ENCODE peak calls at places on chromosomes 12 and 14, in ten cellular contexts. T, D, B, U, W, Z, S, O, Y and H are unnamed samples.

GRCh38 chr14:79040742-79041249 is 870.6 kb downstream of the NRXN3 start:
- DNase-seq in T (no peak), D (no peak), B (no peak), U (no peak), W (no peak), Z (no peak), S (no peak), O (no peak), Y (no peak), H (no peak)

GRCh38 chr12:2397356-2398045 is 344.7 kb downstream of the CACNA1C start:
- DNase-seq in T (no peak), D (no peak), B (peak), U (peak), W (no peak), Z (no peak), S (no peak), O (no peak), Y (no peak), H (no peak)

GRCh38 chr12:75690556-75690955 is 179.1 kb upstream of the KRR1 start:
- DNase-seq in T (peak), D (no peak), B (no peak), U (no peak), W (no peak), Z (no peak), S (no peak), O (no peak), Y (no peak), H (no peak)

GRCh38 chr14:71607056-71607455 is 325.2 kb upstream of the RGS6 start:
- DNase-seq in T (no peak), D (no peak), B (no peak), U (no peak), W (no peak), Z (no peak), S (no peak), O (no peak), Y (no peak), H (no peak)

GRCh38 chr12:110102255-110102654 is 21.9 kb upstream of the IFT81 start:
- DNase-seq in T (peak), D (peak), B (peak), U (peak), W (no peak), Z (peak), S (no peak), O (peak), Y (no peak), H (peak)

GRCh38 chr12:40745386-40745785 is 53.1 kb downstream of the CNTN1 start:
- DNase-seq in T (peak), D (no peak), B (peak), U (no peak), W (no peak), Z (no peak), S (no peak), O (no peak), Y (no peak), H (peak)

GRCh38 chr12:91874086-91874865 is 271.4 kb downstream of the BTG1 start:
- DNase-seq in T (no peak), D (no peak), B (no peak), U (no peak), W (no peak), Z (no peak), S (no peak), O (no peak), Y (no peak), H (no peak)

GRCh38 chr14:72847721-72848120 is 46.2 kb downstream of the DPF3 start:
- DNase-seq in T (peak), D (no peak), B (peak), U (no peak), W (no peak), Z (no peak), S (no peak), O (no peak), Y (no peak), H (no peak)

GRCh38 chr14:49615776-49616175 is 4.7 kb downstream of the RPL36AL start:
- DNase-seq in T (no peak), D (no peak), B (no peak), U (no peak), W (no peak), Z (no peak), S (no peak), O (no peak), Y (no peak), H (no peak)

GRCh38 chr12:13278249-13278787 is 81.8 kb downstream of the EMP1 start:
- DNase-seq in T (peak), D (peak), B (peak), U (peak), W (peak), Z (peak), S (peak), O (peak), Y (peak), H (peak)

GRCh38 chr14:94079891-94080605 is 954 bp downstream of the DDX24 start:
- DNase-seq in T (no peak), D (peak), B (no peak), U (no peak), W (no peak), Z (no peak), S (no peak), O (peak), Y (no peak), H (peak)

GRCh38 chr12:78887008-78887407 is 22.4 kb downstream of the SYT1 start:
- DNase-seq in T (peak), D (no peak), B (peak), U (no peak), W (no peak), Z (no peak), S (no peak), O (no peak), Y (no peak), H (peak)

GRCh38 chr12:124277394-124278222 is 17.3 kb upstream of the RFLNA start:
- DNase-seq in T (peak), D (no peak), B (no peak), U (peak), W (no peak), Z (no peak), S (no peak), O (no peak), Y (no peak), H (no peak)

GRCh38 chr12:131471271-131471905 is 239.5 kb upstream of the SFSWAP start:
- DNase-seq in T (no peak), D (no peak), B (no peak), U (no peak), W (no peak), Z (no peak), S (no peak), O (no peak), Y (no peak), H (no peak)

GRCh38 chr12:80490329-80490728 is 46.3 kb downstream of the PTPRQ start:
- DNase-seq in T (no peak), D (no peak), B (no peak), U (no peak), W (no peak), Z (no peak), S (no peak), O (no peak), Y (no peak), H (no peak)

GRCh38 chr14:35374273-35374681 is 30.3 kb downstream of the NFKBIA start:
- DNase-seq in T (peak), D (no peak), B (peak), U (peak), W (peak), Z (no peak), S (no peak), O (peak), Y (no peak), H (no peak)

GRCh38 chr12:79547735-79548347 is 142.9 kb downstream of the PAWR start:
- DNase-seq in T (peak), D (peak), B (peak), U (peak), W (no peak), Z (no peak), S (no peak), O (peak), Y (no peak), H (peak)

GRCh38 chr12:56469007-56469930 is 891 bp downstream of the SPRYD4 start:
- DNase-seq in T (no peak), D (no peak), B (no peak), U (peak), W (no peak), Z (peak), S (no peak), O (no peak), Y (peak), H (no peak)

GRCh38 chr12:95787274-95787814 is 3.2 kb downstream of the NTN4 start:
- DNase-seq in T (no peak), D (no peak), B (no peak), U (no peak), W (no peak), Z (no peak), S (no peak), O (no peak), Y (no peak), H (no peak)

GRCh38 chr12:27003421-27004311 is 10.5 kb downstream of the TM7SF3 start:
- DNase-seq in T (no peak), D (peak), B (no peak), U (no peak), W (no peak), Z (no peak), S (no peak), O (no peak), Y (no peak), H (no peak)

GRCh38 chr14:20415723-20416622 is 2.7 kb upstream of the TEP1 start:
- DNase-seq in T (peak), D (peak), B (peak), U (peak), W (no peak), Z (peak), S (no peak), O (peak), Y (no peak), H (peak)

GRCh38 chr14:55705651-55706340 is 125.8 kb downstream of the KTN1 start:
- DNase-seq in T (peak), D (no peak), B (no peak), U (no peak), W (no peak), Z (no peak), S (no peak), O (no peak), Y (no peak), H (no peak)

GRCh38 chr14:58455593-58456265 is 28.2 kb downstream of the KIAA0586 start:
- DNase-seq in T (peak), D (no peak), B (no peak), U (no peak), W (no peak), Z (no peak), S (no peak), O (no peak), Y (no peak), H (no peak)